ENCODE peak calls at places on chromosomes 2 and 18, in seven cellular contexts. V is NB4, M is spleen, S is IMR-90, T is uterus, O is Peyer's patch, P is heart left ventricle. R is an unnamed sample.

GRCh38 chr2:108554530-108554929 is 20.3 kb downstream of the LIMS1 start:
- DNase-seq in V (no peak), M (no peak), S (no peak), T (no peak), O (no peak), P (peak), R (no peak)

GRCh38 chr2:164538250-164538866 is 82.9 kb downstream of the GRB14 start:
- DNase-seq in V (peak), M (no peak), S (peak), T (no peak), O (no peak), P (no peak), R (no peak)

GRCh38 chr18:58313491-58314032 is 269.5 kb downstream of the NEDD4L start:
- DNase-seq in V (no peak), M (no peak), S (no peak), T (no peak), O (peak), P (no peak), R (no peak)

GRCh38 chr2:182197529-182197928 is 211.9 kb downstream of the PPP1R1C start:
- DNase-seq in V (no peak), M (no peak), S (no peak), T (no peak), O (no peak), P (no peak), R (no peak)

GRCh38 chr2:224196789-224197188 is 157.7 kb upstream of the SERPINE2 start:
- DNase-seq in V (no peak), M (no peak), S (no peak), T (no peak), O (no peak), P (no peak), R (no peak)

GRCh38 chr18:13605477-13605876 is 120.9 kb downstream of the FAM210A start:
- DNase-seq in V (no peak), M (no peak), S (no peak), T (no peak), O (no peak), P (no peak), R (no peak)

GRCh38 chr18:55142413-55142812 is 183.2 kb upstream of the CCDC68 start:
- DNase-seq in V (no peak), M (no peak), S (no peak), T (no peak), O (no peak), P (no peak), R (no peak)

GRCh38 chr2:100826494-100826893 is 6.6 kb downstream of the NPAS2 start:
- DNase-seq in V (no peak), M (no peak), S (no peak), T (no peak), O (no peak), P (no peak), R (no peak)

GRCh38 chr2:80380767-80381166 is 76.2 kb upstream of the LRRTM1 start:
- DNase-seq in V (no peak), M (no peak), S (no peak), T (no peak), O (no peak), P (no peak), R (no peak)

GRCh38 chr18:75247601-75248421 is 37.2 kb downstream of the TSHZ1 start:
- DNase-seq in V (peak), M (no peak), S (peak), T (no peak), O (no peak), P (no peak), R (no peak)

GRCh38 chr2:46564811-46565241 is 85.5 kb downstream of the TMEM247 start:
- DNase-seq in V (no peak), M (no peak), S (no peak), T (no peak), O (no peak), P (no peak), R (no peak)

GRCh38 chr2:48600204-48600813 is 17.3 kb upstream of the GTF2A1L start:
- DNase-seq in V (peak), M (no peak), S (peak), T (no peak), O (no peak), P (no peak), R (no peak)

GRCh38 chr2:225002039-225002655 is 40.1 kb downstream of the DOCK10 start:
- DNase-seq in V (peak), M (no peak), S (peak), T (peak), O (no peak), P (no peak), R (no peak)

GRCh38 chr2:54757496-54757895 is 34.0 kb downstream of the EML6 start:
- DNase-seq in V (peak), M (no peak), S (peak), T (no peak), O (no peak), P (no peak), R (no peak)

GRCh38 chr2:237501892-237502513 is 15.0 kb downstream of the MLPH start:
- DNase-seq in V (no peak), M (no peak), S (peak), T (no peak), O (no peak), P (no peak), R (no peak)

GRCh38 chr2:172179045-172179742 is 76.5 kb upstream of the DLX2 start:
- DNase-seq in V (peak), M (no peak), S (peak), T (no peak), O (no peak), P (no peak), R (no peak)

GRCh38 chr2:240622631-240623235 is 2.5 kb upstream of the GPR35 start:
- DNase-seq in V (no peak), M (peak), S (no peak), T (no peak), O (peak), P (peak), R (peak)

GRCh38 chr2:214138779-214139178 is 272.1 kb upstream of the VWC2L start:
- DNase-seq in V (no peak), M (no peak), S (no peak), T (no peak), O (no peak), P (no peak), R (no peak)

GRCh38 chr18:11512096-11513030 is 97.0 kb upstream of the SLC35G4 start:
- DNase-seq in V (no peak), M (no peak), S (no peak), T (no peak), O (no peak), P (no peak), R (no peak)

GRCh38 chr2:217853301-217853881 is 149.4 kb downstream of the TNS1 start:
- DNase-seq in V (no peak), M (peak), S (peak), T (peak), O (no peak), P (peak), R (no peak)

DNA sequence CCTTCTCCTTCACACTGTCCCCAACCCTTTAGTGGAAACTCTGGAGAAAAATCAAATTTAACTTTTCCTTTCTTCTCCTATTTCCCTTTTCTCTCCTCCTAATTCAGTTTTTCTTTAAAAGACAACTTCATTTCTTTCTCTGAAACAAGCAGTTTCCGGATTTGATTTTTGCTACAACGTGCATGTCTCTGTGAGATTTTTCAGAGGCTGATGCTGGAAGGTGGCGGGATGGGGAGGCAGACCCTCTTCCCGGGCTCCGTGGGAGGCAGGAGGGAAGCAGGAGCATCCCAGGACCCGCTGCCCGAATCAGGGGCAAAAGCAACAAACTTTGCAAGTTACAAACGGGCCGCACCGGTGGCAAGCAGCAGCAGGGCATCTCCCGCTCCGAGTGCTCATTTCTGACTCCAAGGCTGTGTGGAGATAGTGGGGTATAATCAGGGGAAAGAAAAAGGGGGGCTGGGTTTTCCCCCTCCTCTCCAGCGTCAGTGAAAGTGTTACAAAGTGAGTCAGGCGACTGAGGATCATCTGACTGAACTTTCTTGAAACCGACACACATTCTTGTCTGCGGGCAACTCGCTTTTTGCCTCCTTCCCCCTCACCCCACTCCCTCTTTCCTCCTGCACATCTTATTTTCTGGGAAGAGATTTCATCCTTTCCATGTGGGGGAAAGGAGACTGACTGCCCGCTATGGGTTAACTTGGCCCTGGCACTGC is 6.4 kb downstream of the ZEB2 start:
- DNase-seq in V (no peak), M (peak), S (peak), T (no peak), O (no peak), P (no peak), R (peak)
- TF ChIP-seq POLR2A in V (no peak), M (no peak), S (peak), T (no peak), O (no peak), P (peak), R (no peak)

GRCh38 chr2:71609958-71610357 is 156.6 kb downstream of the DYSF start:
- DNase-seq in V (peak), M (no peak), S (peak), T (no peak), O (no peak), P (no peak), R (no peak)
- TF ChIP-seq CTCF in V (no peak), M (peak), S (peak), T (peak), O (no peak), P (peak), R (no peak)

GRCh38 chr18:22152093-22152492 is 17.3 kb upstream of the GATA6 start:
- DNase-seq in V (no peak), M (no peak), S (no peak), T (no peak), O (no peak), P (no peak), R (no peak)
- TF ChIP-seq POLR2A in V (no peak), M (no peak), S (no peak), T (no peak), O (no peak), P (no peak), R (no peak)

DNA sequence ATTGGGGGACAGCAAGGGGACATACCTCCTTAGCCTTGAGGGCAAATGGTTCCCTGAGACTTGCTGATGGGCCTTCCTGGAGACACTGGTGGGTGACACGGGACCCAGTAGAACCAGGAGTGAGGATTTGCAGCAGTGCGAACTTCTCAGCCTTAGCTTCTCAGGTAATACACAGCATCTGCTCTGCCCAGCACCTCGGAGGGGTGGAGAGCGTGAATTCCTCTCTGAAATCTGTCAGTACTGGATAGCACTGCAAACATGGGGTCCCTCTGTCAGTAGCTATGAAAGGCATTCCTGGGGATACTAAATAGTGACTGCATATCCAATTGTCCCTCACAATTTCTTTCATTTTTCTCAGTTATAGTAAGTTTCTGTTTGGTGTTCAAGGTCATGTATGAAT is 151.7 kb downstream of the GBX2 start:
- DNase-seq in V (no peak), M (no peak), S (no peak), T (no peak), O (no peak), P (no peak), R (no peak)
- TF ChIP-seq CTCF in V (no peak), M (no peak), S (no peak), T (no peak), O (no peak), P (no peak), R (no peak)

GRCh38 chr2:122422384-122422991 is 667.0 kb downstream of the TSN start:
- DNase-seq in V (no peak), M (no peak), S (no peak), T (no peak), O (no peak), P (no peak), R (no peak)
- TF ChIP-seq POLR2A in V (no peak), M (no peak), S (no peak), T (no peak), O (no peak), P (no peak), R (no peak)

GRCh38 chr2:88765154-88765948 is 73.9 kb downstream of the RPIA start:
- DNase-seq in V (no peak), M (peak), S (peak), T (no peak), O (peak), P (no peak), R (no peak)
- TF ChIP-seq CTCF in V (no peak), M (no peak), S (no peak), T (no peak), O (no peak), P (no peak), R (no peak)

GRCh38 chr2:180010701-180011100 is 3.6 kb upstream of the CWC22 start:
- DNase-seq in V (peak), M (no peak), S (no peak), T (no peak), O (no peak), P (no peak), R (no peak)

GRCh38 chr2:180006236-180006635 is 861 bp downstream of the CWC22 start:
- DNase-seq in V (peak), M (no peak), S (no peak), T (no peak), O (no peak), P (no peak), R (no peak)

GRCh38 chr2:180004731-180005130 is 2.4 kb downstream of the CWC22 start:
- DNase-seq in V (no peak), M (no peak), S (peak), T (no peak), O (no peak), P (no peak), R (no peak)

GRCh38 chr2:180003566-180003965 is 3.5 kb downstream of the CWC22 start:
- DNase-seq in V (no peak), M (no peak), S (no peak), T (no peak), O (no peak), P (no peak), R (no peak)

DNA sequence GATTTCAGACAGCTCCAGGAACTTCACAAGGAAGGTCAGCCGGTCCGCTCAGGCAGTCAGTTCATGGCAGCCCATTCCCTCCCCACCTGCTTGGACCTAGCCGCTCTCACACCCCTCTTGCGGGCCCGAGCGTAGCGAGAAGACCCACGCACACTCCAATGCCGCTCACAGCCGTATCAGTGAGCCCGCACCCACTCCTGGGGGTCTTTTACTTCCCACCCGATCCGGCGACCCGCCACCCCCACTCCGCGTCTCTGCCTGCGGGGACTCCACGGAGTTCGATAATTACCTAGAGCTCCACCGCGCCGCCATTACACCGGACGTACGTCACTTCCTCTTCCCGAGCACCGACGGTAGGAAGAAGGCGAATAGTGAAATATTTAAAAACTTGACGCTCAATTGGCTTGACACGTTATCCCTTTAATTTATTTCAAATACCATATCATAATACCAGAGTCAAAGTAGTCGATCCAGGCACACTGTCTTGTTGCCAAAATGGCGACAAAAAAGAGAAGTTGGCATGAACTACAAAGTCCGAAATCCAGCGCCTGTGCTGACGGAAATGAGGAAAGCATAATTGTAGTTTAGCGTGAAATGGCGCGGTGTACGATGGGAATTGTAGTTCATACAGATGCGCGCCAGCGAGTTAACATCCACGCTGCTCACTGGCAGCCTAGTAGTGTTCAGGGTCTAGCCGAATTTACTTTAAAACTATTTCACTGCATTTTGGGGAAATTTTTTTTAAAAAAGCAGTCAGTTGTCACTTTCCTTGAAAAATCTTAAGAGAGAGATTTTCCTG is at the start of gene CWC22:
- DNase-seq in V (peak), M (peak), S (peak), T (peak), O (peak), P (peak), R (peak)
- TF ChIP-seq POLR2A in V (peak), M (no peak), S (peak), T (no peak), O (peak), P (peak), R (peak)

GRCh38 chr2:40652155-40652554 is 200.3 kb upstream of the SLC8A1 start:
- DNase-seq in V (no peak), M (no peak), S (no peak), T (no peak), O (no peak), P (no peak), R (no peak)

GRCh38 chr2:40658917-40659316 is 207.0 kb upstream of the SLC8A1 start:
- DNase-seq in V (peak), M (no peak), S (peak), T (no peak), O (no peak), P (no peak), R (no peak)

GRCh38 chr2:40653829-40654228 is 201.9 kb upstream of the SLC8A1 start:
- DNase-seq in V (no peak), M (no peak), S (peak), T (no peak), O (no peak), P (no peak), R (no peak)

GRCh38 chr2:40654346-40654745 is 202.5 kb upstream of the SLC8A1 start:
- DNase-seq in V (no peak), M (no peak), S (no peak), T (no peak), O (no peak), P (no peak), R (no peak)
- TF ChIP-seq CTCF in V (no peak), M (no peak), S (no peak), T (no peak), O (no peak), P (no peak), R (no peak)

GRCh38 chr2:9236867-9237266 is 30.3 kb downstream of the ASAP2 start:
- DNase-seq in V (no peak), M (no peak), S (no peak), T (peak), O (no peak), P (peak), R (peak)

GRCh38 chr2:9232886-9233285 is 26.3 kb downstream of the ASAP2 start:
- DNase-seq in V (peak), M (no peak), S (peak), T (no peak), O (no peak), P (no peak), R (no peak)

GRCh38 chr2:9232166-9232479 is 25.5 kb downstream of the ASAP2 start:
- DNase-seq in V (no peak), M (no peak), S (no peak), T (peak), O (no peak), P (no peak), R (no peak)

GRCh38 chr2:9235388-9236344 is 29.1 kb downstream of the ASAP2 start:
- DNase-seq in V (peak), M (no peak), S (peak), T (peak), O (no peak), P (no peak), R (no peak)

DNA sequence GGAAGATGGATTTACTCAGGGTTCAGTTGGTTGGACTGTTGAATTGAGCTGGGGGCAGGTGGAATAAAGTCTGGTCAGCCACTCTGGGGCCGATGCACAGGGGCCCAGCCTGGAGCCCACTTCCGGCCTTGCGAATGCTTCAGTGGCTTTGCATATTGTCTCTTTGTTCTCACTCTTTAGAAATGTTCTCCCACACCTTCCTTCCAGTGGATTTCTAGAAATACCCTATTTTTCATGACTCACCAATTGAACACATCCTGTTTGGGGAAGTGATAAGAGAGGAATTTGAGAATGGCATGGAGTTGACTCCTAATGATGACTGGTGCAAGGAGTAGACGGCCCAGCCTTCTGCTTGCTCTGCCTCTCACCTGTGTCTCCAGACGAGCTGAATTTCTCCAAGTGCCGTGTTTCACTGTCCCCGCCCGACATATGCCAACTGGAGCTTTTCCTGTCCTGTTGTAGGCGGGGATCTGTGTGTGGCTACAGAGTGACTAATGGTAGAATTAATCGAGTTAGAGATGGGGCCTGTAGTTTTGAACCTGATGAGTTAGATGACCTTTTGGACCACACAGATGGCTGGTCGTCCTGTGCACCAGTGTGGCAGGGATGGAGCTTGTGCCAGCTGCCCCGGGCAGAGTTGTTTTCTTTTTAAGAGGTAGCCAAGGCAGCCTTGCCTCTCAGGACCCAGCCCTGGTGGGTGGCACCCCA is 28.2 kb downstream of the ASAP2 start:
- DNase-seq in V (peak), M (no peak), S (peak), T (no peak), O (no peak), P (no peak), R (no peak)
- TF ChIP-seq POLR2A in V (no peak), M (no peak), S (no peak), T (no peak), O (no peak), P (no peak), R (no peak)